ENCODE peak calls at places on chromosomes 5 and 9, in four cellular contexts. B is IMR-90, K is kidney, Q is PC-3. I is an unnamed sample. For H3K4me1, the result is how much of the 10 kb centered on the place peaks cover.

GRCh38 chr9:121987312-121987711 is 105.8 kb downstream of the TTLL11 start:
- DNase-seq in B (no peak), Q (no peak), K (no peak), I (no peak)

GRCh38 chr9:87270241-87271234 is 227.1 kb upstream of the DAPK1 start:
- DNase-seq in B (peak), Q (no peak), K (no peak), I (no peak)

GRCh38 chr5:864492-865167 is 13.8 kb upstream of the ZDHHC11 start:
- DNase-seq in B (peak), Q (no peak), K (no peak), I (no peak)

GRCh38 chr9:130866474-130866965 is 30.1 kb downstream of the QRFP start:
- DNase-seq in K (no peak), B (peak), Q (peak), I (peak)

GRCh38 chr5:38808666-38809343 is 37.0 kb upstream of the OSMR start:
- DNase-seq in K (peak), Q (no peak), B (no peak), I (peak)

GRCh38 chr5:111072949-111073682 is 1.6 kb downstream of the TSLP start:
- DNase-seq in K (peak), Q (no peak), B (peak), I (peak)

GRCh38 chr5:148750614-148751013 is 75.8 kb upstream of the ADRB2 start:
- DNase-seq in K (no peak), B (no peak), Q (no peak), I (no peak)

GRCh38 chr5:145847499-145848497 is 12.7 kb upstream of the PRELID2 start:
- DNase-seq in K (no peak), B (peak), Q (peak), I (no peak)

GRCh38 chr5:178346607-178347334 is 114.2 kb upstream of the PHYKPL start:
- DNase-seq in K (peak), Q (no peak), B (no peak), I (no peak)

GRCh38 chr5:167425161-167425560 is 866.3 kb upstream of the WWC1 start:
- DNase-seq in B (no peak), K (no peak), Q (no peak), I (no peak)

DNA sequence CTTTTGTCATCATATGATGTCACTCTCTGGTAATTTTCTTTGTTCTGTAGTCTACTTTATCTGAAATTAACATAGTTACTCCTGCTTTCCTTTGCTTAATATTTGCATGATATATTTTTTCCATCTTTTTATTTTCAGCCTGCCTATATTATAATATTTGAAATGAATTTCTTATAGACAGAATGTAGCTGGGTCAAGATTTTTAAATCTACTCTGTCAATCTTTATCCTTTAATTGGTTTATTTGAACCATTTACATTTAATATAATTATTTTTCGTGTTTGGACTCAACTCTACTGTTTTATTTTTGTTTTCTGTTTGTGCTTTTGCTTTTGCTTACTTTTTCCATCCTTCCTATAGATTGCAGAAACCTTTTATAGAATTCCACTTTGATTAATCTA is 118.0 kb downstream of the FOXD1 start:
- DNase-seq in Q (no peak), B (no peak), K (no peak), I (no peak)
- H3K9ac ChIP-seq in Q (no peak), B (no peak), K (no peak), I (no peak)

DNA sequence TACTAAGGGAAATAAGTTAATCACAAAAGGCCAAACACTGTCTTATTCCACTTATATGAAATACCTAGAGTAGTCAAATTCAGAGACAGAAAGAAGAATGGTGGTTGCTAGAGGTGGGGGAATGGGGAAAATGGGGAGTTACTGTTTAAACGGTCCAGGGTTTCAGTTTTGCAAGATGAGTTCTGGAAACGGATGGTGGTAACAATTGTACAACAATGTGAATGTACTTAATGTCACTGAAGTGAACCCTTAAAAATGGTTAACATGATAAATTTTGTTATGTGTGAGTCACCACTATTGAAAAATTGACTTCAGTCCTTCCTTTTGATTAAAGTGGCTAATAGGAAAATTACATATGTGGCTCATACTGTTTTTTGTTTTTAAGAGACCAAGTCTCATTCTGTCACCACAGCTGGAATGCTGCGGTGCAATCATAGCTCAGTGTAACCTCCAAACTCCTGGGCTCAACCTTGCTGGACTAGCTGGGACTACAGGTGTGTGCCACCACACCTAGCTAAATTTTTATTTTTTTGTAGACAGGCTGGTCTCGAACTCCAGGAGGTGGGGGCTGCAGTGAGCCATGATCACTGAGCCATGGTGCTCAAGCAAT is 8.7 kb downstream of the UBQLN1 start:
- DNase-seq in Q (no peak), K (no peak), B (no peak), I (no peak)
- H3K4me1 ChIP-seq in Q (under half), K (under half), B (under half), I (under half)

GRCh38 chr5:137606401-137606800 is 107.3 kb upstream of the SPOCK1 start:
- DNase-seq in K (no peak), B (no peak), Q (no peak), I (no peak)

GRCh38 chr5:137603891-137604290 is 104.8 kb upstream of the SPOCK1 start:
- DNase-seq in Q (no peak), B (no peak), K (no peak), I (no peak)

GRCh38 chr5:137604348-137605095 is 105.4 kb upstream of the SPOCK1 start:
- DNase-seq in B (no peak), Q (peak), K (no peak), I (peak)

GRCh38 chr5:137607771-137608170 is 108.6 kb upstream of the SPOCK1 start:
- DNase-seq in Q (no peak), B (no peak), K (no peak), I (no peak)

DNA sequence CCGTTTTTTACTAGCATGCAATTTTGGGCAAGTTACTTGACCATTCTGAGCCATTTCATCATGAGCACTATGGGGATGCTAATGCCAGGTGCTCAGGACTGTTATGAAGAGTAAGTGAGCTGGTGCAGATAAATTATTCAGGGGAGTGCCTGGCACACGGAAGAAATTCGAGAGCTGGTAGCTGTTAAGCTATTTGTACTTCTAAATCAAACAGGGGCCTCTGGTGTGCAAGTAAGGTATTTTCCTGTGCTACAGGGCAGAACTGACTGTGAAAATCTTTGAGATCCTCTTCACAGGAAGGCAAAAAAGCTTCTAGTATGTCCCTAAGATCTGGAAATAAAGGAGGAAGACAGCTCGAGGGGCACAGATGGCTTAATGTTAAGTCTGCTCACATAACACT is 106.3 kb upstream of the SPOCK1 start:
- DNase-seq in K (no peak), B (no peak), Q (peak), I (no peak)
- H3K9ac ChIP-seq in K (no peak), B (no peak), Q (no peak), I (no peak)

GRCh38 chr9:36874921-36875320 is 159.1 kb downstream of the PAX5 start:
- DNase-seq in Q (peak), B (peak), K (no peak), I (no peak)
- H3K4me1 ChIP-seq in Q (under half), B (under half), K (under half), I (under half)

GRCh38 chr9:933356-933755 is 43.1 kb upstream of the DMRT3 start:
- DNase-seq in Q (no peak), K (no peak), B (no peak), I (no peak)
- H3K9ac ChIP-seq in Q (no peak), K (no peak), B (no peak), I (no peak)

I was measured in H9.